ENCODE peak calls at places on chromosomes 3 and 15, in nine cellular contexts. B, E, Q, U, D, S, P, I and M are unnamed samples.

GRCh38 chr15:36175181-36175750 is 404.2 kb upstream of the CDIN1 start:
- DNase-seq in I (no peak), B (no peak), D (no peak), E (no peak), S (no peak), U (no peak), Q (no peak), P (no peak), M (no peak)

GRCh38 chr3:114623420-114624046 is 329.7 kb downstream of the TIGIT start:
- DNase-seq in Q (no peak), E (no peak), D (peak; percentile 33), I (no peak), B (no peak), U (peak; percentile 40), P (no peak), S (no peak), M (no peak)

GRCh38 chr3:132981746-132982145 is 56.4 kb upstream of the TMEM108 start:
- DNase-seq in B (no peak), E (no peak), I (no peak), U (no peak), P (peak; percentile 15), S (no peak), D (no peak), Q (no peak), M (no peak)

GRCh38 chr3:14502472-14502871 is 37.7 kb downstream of the GRIP2 start:
- DNase-seq in Q (no peak), I (no peak), D (no peak), U (no peak), B (no peak), S (no peak), E (no peak), P (no peak), M (no peak)

GRCh38 chr3:42755681-42756578 is 17.1 kb downstream of the CCDC13 start:
- DNase-seq in E (no peak), S (peak; percentile 43), D (peak; percentile 10), I (peak; percentile 14), P (peak; percentile 79), B (peak; percentile 67), Q (no peak), U (peak; percentile 16), M (no peak)

GRCh38 chr15:47415539-47415971 is 301.8 kb upstream of the SEMA6D start:
- DNase-seq in P (no peak), I (no peak), B (no peak), S (no peak), Q (no peak), D (no peak), E (no peak), U (peak; percentile 14), M (no peak)

GRCh38 chr3:67610458-67610857 is 44.0 kb downstream of the SUCLG2 start:
- DNase-seq in Q (peak; percentile 58), S (peak; percentile 74), P (no peak), I (peak; percentile 63), E (no peak), D (no peak), B (no peak), U (peak; percentile 66), M (no peak)

GRCh38 chr15:99253381-99254090 is 2.3 kb downstream of the LRRC28 start:
- DNase-seq in E (no peak), D (no peak), U (peak; percentile 94), S (peak; percentile 79), P (no peak), Q (peak; percentile 93), I (peak; percentile 58), B (no peak), M (no peak)

GRCh38 chr3:141236351-141236750 is 4.7 kb downstream of the PXYLP1 start:
- DNase-seq in B (no peak), Q (no peak), E (no peak), I (no peak), P (no peak), S (no peak), D (no peak), U (peak; percentile 30), M (no peak)

GRCh38 chr3:113516115-113516505 is 1.2 kb upstream of the SPICE1 start:
- DNase-seq in D (no peak), P (peak; percentile 9), I (no peak), S (peak; percentile 48), Q (no peak), E (no peak), B (no peak), U (no peak), M (no peak)

GRCh38 chr3:132038198-132038825 is 3.5 kb upstream of the CPNE4 start:
- DNase-seq in D (no peak), B (peak; percentile 48), P (peak; percentile 44), E (no peak), S (peak; percentile 60), I (peak; percentile 49), U (peak; percentile 6), Q (no peak), M (no peak)

GRCh38 chr3:129756871-129757270 is 136.6 kb downstream of the TMCC1 start:
- DNase-seq in B (no peak), D (no peak), S (peak; percentile 58), P (no peak), U (peak; percentile 62), E (no peak), Q (peak; percentile 52), I (no peak), M (no peak)

GRCh38 chr15:68384451-68385239 is 47.3 kb downstream of the ITGA11 start:
- DNase-seq in Q (peak; percentile 94), I (peak; percentile 81), B (peak; percentile 74), P (no peak), E (no peak), D (peak; percentile 37), S (peak; percentile 89), U (peak; percentile 95), M (peak; percentile 19)

GRCh38 chr3:97948351-97949109 is 23.7 kb downstream of the RIOX2 start:
- DNase-seq in Q (no peak), B (no peak), I (no peak), D (no peak), U (no peak), P (no peak), S (no peak), E (no peak), M (no peak)

GRCh38 chr15:100083572-100083971 is 258.2 kb downstream of the ADAMTS17 start:
- DNase-seq in D (no peak), B (no peak), Q (no peak), U (no peak), I (no peak), S (no peak), P (no peak), E (no peak), M (no peak)

GRCh38 chr3:124698030-124698770 is 32.1 kb upstream of the UMPS start:
- DNase-seq in P (no peak), Q (no peak), D (no peak), E (no peak), S (no peak), I (no peak), U (no peak), B (no peak), M (no peak)

GRCh38 chr15:25737218-25737643 is 125.9 kb downstream of the ATP10A start:
- DNase-seq in E (no peak), I (no peak), B (no peak), U (peak; percentile 48), S (no peak), P (no peak), Q (peak; percentile 29), D (no peak), M (no peak)

GRCh38 chr3:154224366-154224765 is 99.9 kb downstream of the DHX36 start:
- DNase-seq in Q (no peak), P (no peak), S (no peak), E (no peak), I (no peak), D (no peak), B (no peak), U (no peak), M (no peak)

GRCh38 chr3:154214320-154214719 is 93.1 kb downstream of the ARHGEF26 start:
- DNase-seq in P (no peak), D (no peak), B (no peak), U (peak; percentile 20), E (no peak), S (peak; percentile 71), I (peak; percentile 13), Q (peak; percentile 19), M (no peak)

GRCh38 chr3:154217663-154218062 is 96.5 kb downstream of the ARHGEF26 start:
- DNase-seq in I (no peak), S (no peak), P (peak; percentile 19), D (no peak), U (no peak), E (no peak), Q (no peak), B (no peak), M (no peak)

GRCh38 chr3:154220462-154220861 is 99.3 kb downstream of the ARHGEF26 start:
- DNase-seq in Q (no peak), U (no peak), D (no peak), P (no peak), E (no peak), B (peak; percentile 9), I (no peak), S (no peak), M (no peak)

GRCh38 chr3:154218728-154219127 is 97.5 kb downstream of the ARHGEF26 start:
- DNase-seq in Q (no peak), S (no peak), B (no peak), E (no peak), D (no peak), I (no peak), U (no peak), P (no peak), M (no peak)
- H3K27ac ChIP-seq in Q (no peak overlapping the region), S (no peak overlapping the region), B (no peak overlapping the region), E (no peak overlapping the region), D (no peak overlapping the region), I (no peak overlapping the region), U (no peak overlapping the region), P (no peak overlapping the region), M (no peak overlapping the region)

GRCh38 chr15:82047493-82048446 is 2.0 kb upstream of the MEX3B start:
- DNase-seq in I (peak; percentile 30), E (no peak), Q (peak; percentile 31), U (peak; percentile 39), D (no peak), P (peak; percentile 15), S (no peak), B (peak; percentile 56), M (no peak)
- TF ChIP-seq EZH2 in I (no peak), E (no peak), Q (peak; percentile 49), U (no peak), D (no peak), P (no peak), S (no peak), B (no peak), M (peak; percentile 49)

DNA sequence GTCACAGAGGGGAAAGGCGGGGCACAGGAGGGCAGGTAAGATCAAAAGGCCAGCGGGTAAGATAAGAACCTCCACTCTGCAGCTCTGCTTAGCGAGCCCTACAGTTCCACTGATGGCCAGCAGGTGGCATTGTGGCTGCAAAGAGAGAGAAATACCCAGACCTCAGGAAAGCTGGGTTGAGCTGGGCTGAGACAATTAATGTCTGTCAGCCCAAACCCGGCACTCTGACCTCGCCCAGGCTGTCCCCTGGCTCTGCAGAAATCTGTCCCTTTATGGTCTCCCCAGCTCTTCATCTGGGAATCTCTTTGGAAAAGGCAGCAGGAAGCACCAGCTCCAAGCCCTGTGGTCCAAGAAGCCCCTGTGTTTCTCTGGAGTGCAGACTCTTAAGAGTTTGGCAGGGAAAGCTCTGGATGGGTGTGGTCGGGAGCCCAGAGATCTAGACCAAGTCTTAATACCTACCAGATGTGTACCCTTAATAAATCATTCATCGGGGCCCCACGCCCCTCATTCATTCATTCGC is 8.3 kb downstream of the MFGE8 start:
- DNase-seq in P (peak; percentile 89), Q (no peak), I (peak; percentile 49), D (peak; percentile 75), B (peak; percentile 90), U (peak; percentile 50), S (peak; percentile 87), E (peak; percentile 79), M (no peak)
- H3K4me2 ChIP-seq in P (no peak overlapping the region), Q (no peak overlapping the region), I (no peak overlapping the region), D (no peak overlapping the region), B (peak overlapping the region; percentile 35), U (no peak overlapping the region), S (peak overlapping the region; percentile 53), E (peak overlapping the region; percentile 11), M (no peak overlapping the region)

GRCh38 chr15:79168922-79169322 is 78.3 kb upstream of the RASGRF1 start:
- DNase-seq in P (peak; percentile 81), D (peak; percentile 56), U (peak; percentile 3), Q (peak; percentile 2), I (peak; percentile 36), B (peak; percentile 80), E (no peak), S (peak; percentile 18), M (no peak)
- H3K27ac ChIP-seq in P (no peak overlapping the region), D (peak overlapping the region; percentile 83), U (no peak overlapping the region), Q (no peak overlapping the region), I (no peak overlapping the region), B (peak overlapping the region; percentile 1), E (no peak overlapping the region), S (no peak overlapping the region), M (no peak overlapping the region)